ENCODE peak calls at places on chromosomes 7 and 10, in four cellular contexts. N is BE2C, F is hepatocyte, I is NB4. H is an unnamed sample.

GRCh38 chr10:16612148-16612742 is 90.6 kb upstream of the C1QL3 start:
- DNase-seq in I (peak), F (peak), N (no peak), H (no peak)

GRCh38 chr10:5888843-5889623 is 660 bp downstream of the ANKRD16 start:
- DNase-seq in F (peak), I (peak), N (peak), H (peak)

GRCh38 chr10:79024716-79025112 is 44.1 kb upstream of the ZMIZ1 start:
- DNase-seq in N (no peak), F (no peak), I (no peak), H (no peak)

GRCh38 chr7:33903770-33904679 is 1.3 kb upstream of the BMPER start:
- DNase-seq in N (peak), I (no peak), F (peak), H (peak)

GRCh38 chr10:28054211-28054888 is 55.5 kb upstream of the ODAD2 start:
- DNase-seq in I (no peak), N (no peak), F (no peak), H (no peak)

GRCh38 chr7:98879198-98879988 is 1.1 kb downstream of the TRRAP start:
- DNase-seq in I (peak), F (peak), N (no peak), H (no peak)

GRCh38 chr7:24831240-24831639 is 74.0 kb upstream of the GSDME start:
- DNase-seq in I (peak), F (no peak), N (no peak), H (no peak)

GRCh38 chr10:124003070-124003419 is 90.4 kb downstream of the CHST15 start:
- DNase-seq in N (no peak), I (no peak), F (no peak), H (no peak)

GRCh38 chr7:73312831-73313520 is 4.3 kb upstream of the NSUN5 start:
- DNase-seq in N (no peak), I (no peak), F (no peak), H (no peak)

GRCh38 chr10:63929826-63930467 is 408.7 kb downstream of the REEP3 start:
- DNase-seq in N (peak), F (peak), I (no peak), H (no peak)

GRCh38 chr7:91034459-91035368 is 229.5 kb upstream of the FZD1 start:
- DNase-seq in N (peak), F (peak), I (peak), H (peak)

GRCh38 chr10:68666280-68666760 is 54.7 kb upstream of the CCAR1 start:
- DNase-seq in N (no peak), F (no peak), I (no peak), H (no peak)

GRCh38 chr10:112715581-112715980 is 234.5 kb upstream of the TCF7L2 start:
- DNase-seq in N (no peak), F (peak), I (no peak), H (no peak)

GRCh38 chr7:151257990-151258389 is 9.5 kb upstream of the SMARCD3 start:
- DNase-seq in F (no peak), N (no peak), I (no peak), H (no peak)

GRCh38 chr10:127874966-127875765 is 17.6 kb downstream of the CLRN3 start:
- DNase-seq in N (no peak), I (no peak), F (no peak), H (no peak)

GRCh38 chr10:73744690-73744994 is 470 bp downstream of the SEC24C start:
- DNase-seq in I (peak), N (peak), F (peak), H (peak)

GRCh38 chr7:22430457-22430856 is 69.5 kb downstream of the STEAP1B start:
- DNase-seq in F (peak), I (no peak), N (no peak), H (no peak)

DNA sequence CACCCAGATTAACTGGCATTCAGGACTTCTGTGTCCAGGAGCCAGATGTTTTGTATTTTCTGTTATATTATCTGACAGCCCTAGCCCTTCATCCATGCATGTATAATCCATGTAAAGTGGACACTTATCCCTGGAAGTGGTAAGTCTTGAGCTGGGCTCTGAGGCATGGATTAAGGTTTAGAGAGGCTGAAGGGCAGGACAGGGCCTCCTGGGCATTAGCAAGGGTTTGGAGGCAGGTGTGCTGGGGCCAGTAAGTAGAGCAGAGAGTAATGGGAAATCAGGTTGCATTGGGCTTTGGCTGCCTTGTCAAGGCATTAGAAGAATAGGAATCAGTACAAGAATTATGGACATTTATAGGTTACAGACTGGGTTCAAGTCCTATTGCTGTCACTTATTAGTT is 138.0 kb downstream of the DYNC1I1 start:
- DNase-seq in I (no peak), N (no peak), F (no peak), H (no peak)
- TF ChIP-seq CTCF in I (no peak), N (no peak), F (no peak), H (no peak)

DNA sequence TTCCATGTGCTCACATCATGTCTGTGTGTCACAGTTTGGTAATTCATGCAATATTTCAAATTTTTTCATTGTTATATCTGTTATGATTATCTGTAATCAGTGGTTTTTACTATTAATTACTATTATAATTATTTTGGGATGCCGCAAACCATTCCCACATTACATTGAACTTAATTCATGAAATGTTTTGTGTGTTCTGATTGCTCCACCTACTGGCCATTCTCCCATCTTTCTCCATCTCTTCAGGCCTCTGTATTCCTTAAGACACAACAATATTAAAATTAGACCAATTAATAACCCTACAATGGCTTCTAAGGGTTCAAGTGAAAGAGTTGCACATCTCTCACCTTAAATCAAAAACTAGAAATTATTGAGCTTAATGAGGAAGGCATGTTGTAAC is 398.5 kb downstream of the PCDH15 start:
- DNase-seq in F (peak), N (peak), I (peak), H (no peak)
- TF ChIP-seq CTCF in F (peak), N (peak), I (peak), H (peak)

GRCh38 chr7:964401-965231 is 10.1 kb upstream of the ADAP1 start:
- DNase-seq in I (no peak), F (no peak), N (peak), H (peak)
- TF ChIP-seq CTCF in I (no peak), F (peak), N (peak), H (no peak)

GRCh38 chr7:94883676-94884075 is 23.7 kb upstream of the PPP1R9A start:
- DNase-seq in F (no peak), N (no peak), I (no peak), H (no peak)

GRCh38 chr7:94893661-94894060 is 13.7 kb upstream of the PPP1R9A start:
- DNase-seq in N (no peak), F (no peak), I (no peak), H (no peak)

GRCh38 chr7:94882891-94883290 is 24.5 kb upstream of the PPP1R9A start:
- DNase-seq in I (no peak), F (no peak), N (no peak), H (no peak)

GRCh38 chr7:94888995-94889523 is 18.3 kb upstream of the PPP1R9A start:
- DNase-seq in N (no peak), I (no peak), F (no peak), H (no peak)

GRCh38 chr7:94888542-94888941 is 18.9 kb upstream of the PPP1R9A start:
- DNase-seq in I (no peak), F (peak), N (no peak), H (no peak)
- TF ChIP-seq CTCF in I (no peak), F (peak), N (no peak), H (no peak)

GRCh38 chr10:35613597-35614226 is 8.6 kb downstream of the GJD4 start:
- DNase-seq in F (no peak), I (peak), N (no peak), H (no peak)
- TF ChIP-seq CTCF in F (peak), I (no peak), N (peak), H (no peak)

GRCh38 chr10:7813481-7813880 is 4.8 kb upstream of the TAF3 start:
- DNase-seq in F (no peak), N (no peak), I (no peak), H (no peak)
- TF ChIP-seq CTCF in F (no peak), N (no peak), I (no peak), H (no peak)

GRCh38 chr7:118264836-118265235 is 40.3 kb downstream of the ANKRD7 start:
- DNase-seq in F (no peak), N (no peak), I (peak), H (no peak)

GRCh38 chr7:118259115-118259514 is 34.6 kb downstream of the ANKRD7 start:
- DNase-seq in N (no peak), I (peak), F (no peak), H (no peak)
- TF ChIP-seq CTCF in N (no peak), I (no peak), F (peak), H (no peak)

H was measured in glutamatergic neuron.